ENCODE peak calls at places on chromosomes 11 and 22, in seven cellular contexts. R is ovary, T is heart left ventricle, J is body of pancreas, V is ascending aorta, N is kidney epithelial cell, E is brain microvascular endothelial cell. O is an unnamed sample.

GRCh38 chr22:31090217-31091085 is 9.3 kb downstream of the SMTN start:
- DNase-seq in R (no peak), T (no peak), J (no peak), V (peak; percentile 84), N (no peak), E (no peak), O (no peak)

GRCh38 chr22:17350292-17350691 is 19.0 kb upstream of the CECR2 start:
- DNase-seq in R (no peak), T (no peak), J (no peak), V (no peak), N (no peak), E (peak; percentile 22), O (no peak)

GRCh38 chr11:116072133-116072532 is 567.9 kb upstream of the CADM1 start:
- DNase-seq in R (no peak), T (no peak), J (no peak), V (peak; percentile 44), N (no peak), E (no peak), O (no peak)

GRCh38 chr11:17764446-17765218 is 30.1 kb downstream of the KCNC1 start:
- DNase-seq in R (no peak), T (peak; percentile 20), J (no peak), V (no peak), N (no peak), E (no peak), O (no peak)

GRCh38 chr11:65661599-65662246 is 993 bp downstream of the RELA start:
- DNase-seq in R (peak; percentile 57), T (no peak), J (peak; percentile 12), V (no peak), N (no peak), E (no peak), O (peak; percentile 13)

GRCh38 chr22:37639771-37640590 is 512 bp downstream of the SH3BP1 start:
- DNase-seq in R (no peak), T (no peak), J (peak; percentile 17), V (no peak), N (no peak), E (no peak), O (no peak)

GRCh38 chr11:19110290-19110689 is 6.7 kb upstream of the ZDHHC13 start:
- DNase-seq in R (no peak), T (peak; percentile 76), J (peak; percentile 58), V (no peak), N (no peak), E (no peak), O (no peak)

GRCh38 chr11:33545941-33546340 is 154.7 kb downstream of the C11orf91 start:
- DNase-seq in R (no peak), T (no peak), J (no peak), V (no peak), N (no peak), E (no peak), O (no peak)

GRCh38 chr22:44586337-44586990 is 88.4 kb upstream of the RTL6 start:
- DNase-seq in R (no peak), T (no peak), J (peak; percentile 25), V (no peak), N (no peak), E (no peak), O (no peak)

GRCh38 chr22:50282361-50283144 is 12.4 kb upstream of the MAPK11 start:
- DNase-seq in R (no peak), T (no peak), J (peak; percentile 88), V (no peak), N (peak; percentile 67), E (peak; percentile 66), O (no peak)

GRCh38 chr11:125842319-125842948 is 9.3 kb downstream of the PATE4 start:
- DNase-seq in R (no peak), T (no peak), J (no peak), V (no peak), N (no peak), E (no peak), O (no peak)

GRCh38 chr11:82523141-82523540 is 210.5 kb downstream of the FAM181B start:
- DNase-seq in R (peak; percentile 56), T (no peak), J (no peak), V (no peak), N (no peak), E (no peak), O (no peak)

GRCh38 chr22:44920183-44920582 is 89.6 kb downstream of the PHF21B start:
- DNase-seq in R (peak; percentile 14), T (no peak), J (no peak), V (no peak), N (no peak), E (no peak), O (no peak)

GRCh38 chr11:110793556-110793955 is 81.3 kb upstream of the ARHGAP20 start:
- DNase-seq in R (no peak), T (no peak), J (no peak), V (no peak), N (no peak), E (no peak), O (no peak)

GRCh38 chr22:42296381-42296853 is 26.0 kb upstream of the TCF20 start:
- DNase-seq in R (peak; percentile 53), T (peak; percentile 79), J (peak; percentile 53), V (no peak), N (no peak), E (no peak), O (no peak)

GRCh38 chr22:27825174-27825573 is 23.6 kb upstream of the MN1 start:
- DNase-seq in R (no peak), T (no peak), J (no peak), V (no peak), N (no peak), E (no peak), O (no peak)

GRCh38 chr11:131694526-131695424 is 324.4 kb downstream of the NTM start:
- DNase-seq in R (peak; percentile 86), T (peak; percentile 83), J (peak; percentile 83), V (peak; percentile 76), N (peak; percentile 23), E (peak; percentile 70), O (no peak)

GRCh38 chr11:80899381-80899780 is 1458.6 kb upstream of the TENM4 start:
- DNase-seq in R (no peak), T (no peak), J (no peak), V (no peak), N (no peak), E (peak; percentile 53), O (no peak)

GRCh38 chr11:89441606-89442005 is 49.6 kb downstream of the NOX4 start:
- DNase-seq in R (no peak), T (no peak), J (no peak), V (no peak), N (no peak), E (no peak), O (no peak)

GRCh38 chr11:17063171-17064002 is 14.1 kb downstream of the RPS13 start:
- DNase-seq in R (peak; percentile 70), T (peak; percentile 71), J (peak; percentile 75), V (no peak), N (no peak), E (peak; percentile 50), O (peak; percentile 29)

GRCh38 chr11:3126207-3126865 is 38.8 kb downstream of the OSBPL5 start:
- DNase-seq in R (peak; percentile 40), T (peak; percentile 33), J (peak; percentile 27), V (peak; percentile 67), N (no peak), E (no peak), O (no peak)

DNA sequence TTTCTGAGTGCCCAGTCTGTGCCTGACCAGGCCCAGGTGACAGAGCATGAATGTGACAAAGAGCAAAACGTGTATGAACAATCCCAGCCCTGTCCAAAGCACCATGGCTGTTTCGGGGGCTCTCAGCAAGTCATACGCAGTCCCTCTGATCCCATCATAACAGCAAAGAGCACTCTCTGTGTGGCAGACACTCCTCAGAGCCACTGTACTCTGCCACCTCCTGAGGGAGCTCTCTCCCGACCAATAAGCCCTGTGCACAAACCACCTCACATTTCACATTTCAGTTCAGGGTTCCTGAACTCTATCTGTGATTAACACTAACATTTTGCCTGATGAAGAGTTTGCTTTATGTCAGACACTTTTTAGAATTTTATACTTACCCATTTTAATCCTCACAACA is 6.6 kb downstream of the DGCR2 start:
- DNase-seq in R (no peak), T (no peak), J (peak; percentile 11), V (no peak), N (no peak), E (no peak), O (no peak)
- TF ChIP-seq CTCF in R (no peak), T (no peak), J (peak; percentile 30), V (no peak), N (no peak), E (no peak), O (peak; percentile 19)

DNA sequence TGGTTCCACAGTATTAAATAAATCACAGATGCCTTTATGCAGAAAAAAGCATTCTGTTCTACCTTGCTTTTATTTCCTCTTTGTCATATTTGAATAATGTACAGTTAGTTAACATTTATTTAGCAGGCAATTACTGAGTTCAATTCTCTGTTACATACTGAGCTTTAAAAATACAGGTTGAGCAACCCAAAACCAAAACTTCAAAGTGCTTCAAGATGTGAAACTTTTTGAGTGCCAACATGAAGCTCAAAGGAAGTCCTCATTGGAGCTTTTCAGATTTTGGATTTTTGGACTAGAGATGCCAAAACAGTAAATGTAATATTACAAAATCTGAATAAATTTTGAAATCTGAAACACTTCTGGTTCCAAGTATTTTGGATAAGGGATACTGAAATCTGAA is 54.1 kb downstream of the PDHX start:
- DNase-seq in R (no peak), T (no peak), J (no peak), V (no peak), N (no peak), E (no peak), O (no peak)
- H3K27me3 ChIP-seq in R (no peaks in the 10 kb centered on the region), T (no peaks in the 10 kb centered on the region), J (no peaks in the 10 kb centered on the region), V (no peaks in the 10 kb centered on the region), N (no peaks in the 10 kb centered on the region), E (no peaks in the 10 kb centered on the region), O (no peaks in the 10 kb centered on the region)

GRCh38 chr11:70067036-70067435 is 11.1 kb upstream of the ANO1 start:
- DNase-seq in R (no peak), T (no peak), J (no peak), V (peak; percentile 30), N (no peak), E (no peak), O (no peak)

GRCh38 chr11:70067591-70068341 is 10.4 kb upstream of the ANO1 start:
- DNase-seq in R (no peak), T (no peak), J (no peak), V (peak; percentile 55), N (no peak), E (no peak), O (no peak)

GRCh38 chr11:70066136-70066520 is 12.0 kb upstream of the ANO1 start:
- DNase-seq in R (no peak), T (no peak), J (no peak), V (peak; percentile 16), N (no peak), E (no peak), O (no peak)

GRCh38 chr11:70065318-70066135 is 12.6 kb upstream of the ANO1 start:
- DNase-seq in R (no peak), T (no peak), J (no peak), V (peak; percentile 34), N (no peak), E (no peak), O (no peak)

DNA sequence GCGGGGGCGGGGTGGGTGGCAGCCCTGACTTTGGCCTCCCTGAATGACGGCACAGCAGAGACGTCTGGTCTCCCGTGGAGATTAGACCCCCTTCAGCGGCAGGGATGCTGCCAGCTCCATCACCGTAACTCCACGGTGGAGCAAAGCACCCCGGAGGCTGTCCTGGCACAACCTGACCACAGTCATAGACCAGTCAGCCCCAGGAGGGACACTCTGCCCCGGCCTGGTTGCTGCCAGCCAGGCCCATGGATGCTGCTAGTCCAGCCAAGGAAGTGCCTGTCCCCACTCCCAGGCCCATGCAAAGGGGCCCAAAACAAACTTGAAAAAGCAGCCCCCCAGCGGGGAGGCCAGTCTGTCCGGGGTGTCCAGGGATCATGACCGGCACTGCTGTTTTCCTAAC is 11.5 kb upstream of the ANO1 start:
- DNase-seq in R (no peak), T (no peak), J (no peak), V (peak; percentile 61), N (no peak), E (no peak), O (no peak)
- H3K4me3 ChIP-seq in R (no peak overlapping the region), T (no peak overlapping the region), J (no peak overlapping the region), V (no peak overlapping the region), N (no peak overlapping the region), E (no peak overlapping the region), O (no peak overlapping the region)

GRCh38 chr11:122108192-122108799 is 7.7 kb downstream of the BLID start:
- DNase-seq in R (no peak), T (no peak), J (peak; percentile 17), V (no peak), N (no peak), E (peak; percentile 67), O (no peak)
- TF ChIP-seq CTCF in R (peak; percentile 11), T (peak; percentile 52), J (peak; percentile 53), V (no peak), N (peak; percentile 69), E (peak; percentile 88), O (peak; percentile 70)

O was measured in GM06990.